ENCODE peak calls at places on chromosomes 1 and 21, in five cellular contexts. L, F, V, G and S are unnamed samples.

GRCh38 chr1:198788561-198789064 is 149.8 kb downstream of the PTPRC start:
- DNase-seq in L (no peak), V (no peak), F (no peak), G (peak), S (peak)

GRCh38 chr1:4551706-4552105 is 102.7 kb upstream of the AJAP1 start:
- DNase-seq in L (no peak), F (no peak), V (no peak), G (no peak), S (no peak)

GRCh38 chr1:94532077-94532476 is 9.5 kb downstream of the F3 start:
- DNase-seq in L (no peak), V (no peak), G (no peak), F (no peak), S (no peak)

GRCh38 chr1:231421616-231421970 is 494 bp downstream of the EGLN1 start:
- DNase-seq in V (no peak), F (no peak), G (no peak), L (no peak), S (peak)

GRCh38 chr21:46297311-46298082 is 11.4 kb downstream of the YBEY start:
- DNase-seq in L (no peak), F (no peak), G (no peak), V (no peak), S (peak)

GRCh38 chr1:229570305-229570704 is 11.8 kb upstream of the ABCB10 start:
- DNase-seq in L (no peak), G (no peak), F (no peak), V (no peak), S (no peak)

GRCh38 chr21:14675774-14676530 is 129.8 kb upstream of the SAMSN1 start:
- DNase-seq in V (no peak), G (no peak), F (no peak), L (no peak), S (no peak)

GRCh38 chr1:32060914-32061313 is 11.8 kb upstream of the TMEM39B start:
- DNase-seq in L (no peak), G (no peak), F (no peak), V (no peak), S (no peak)

GRCh38 chr1:38244218-38244617 is 197.6 kb upstream of the POU3F1 start:
- DNase-seq in L (no peak), V (no peak), F (no peak), G (no peak), S (no peak)

GRCh38 chr21:38965241-38965640 is 159.5 kb downstream of the ETS2 start:
- DNase-seq in V (no peak), F (no peak), G (no peak), L (no peak), S (no peak)

GRCh38 chr1:1883092-1883858 is 7.6 kb downstream of the GNB1 start:
- DNase-seq in G (no peak), L (no peak), V (no peak), F (no peak), S (no peak)

GRCh38 chr1:74343191-74343590 is 108.0 kb downstream of the TNNI3K start:
- DNase-seq in G (peak), F (no peak), L (no peak), V (no peak), S (no peak)

GRCh38 chr1:93463960-93464359 is 16.0 kb downstream of the FNBP1L start:
- DNase-seq in V (no peak), G (no peak), F (no peak), L (no peak), S (no peak)

GRCh38 chr1:18041107-18041506 is 66.5 kb upstream of the IGSF21 start:
- DNase-seq in G (no peak), V (no peak), L (no peak), F (no peak), S (no peak)

GRCh38 chr1:7915826-7916225 is 24.8 kb downstream of the TNFRSF9 start:
- DNase-seq in L (no peak), V (no peak), G (no peak), F (no peak), S (no peak)

GRCh38 chr1:172658871-172659453 is at the start of gene FASLG:
- DNase-seq in L (no peak), F (no peak), G (no peak), V (no peak), S (no peak)

GRCh38 chr21:44873356-44874239 is at the start of gene PTTG1IP:
- DNase-seq in G (peak), L (peak), V (peak), F (peak), S (peak)

GRCh38 chr21:44874240-44874496 is 678 bp upstream of the PTTG1IP start:
- DNase-seq in V (no peak), L (no peak), F (no peak), G (no peak), S (no peak)

GRCh38 chr21:44874497-44875331 is 1.2 kb upstream of the PTTG1IP start:
- DNase-seq in V (no peak), F (no peak), G (peak), L (no peak), S (peak)

GRCh38 chr21:44876849-44877575 is 3.5 kb upstream of the PTTG1IP start:
- DNase-seq in G (no peak), L (no peak), F (no peak), V (no peak), S (no peak)

DNA sequence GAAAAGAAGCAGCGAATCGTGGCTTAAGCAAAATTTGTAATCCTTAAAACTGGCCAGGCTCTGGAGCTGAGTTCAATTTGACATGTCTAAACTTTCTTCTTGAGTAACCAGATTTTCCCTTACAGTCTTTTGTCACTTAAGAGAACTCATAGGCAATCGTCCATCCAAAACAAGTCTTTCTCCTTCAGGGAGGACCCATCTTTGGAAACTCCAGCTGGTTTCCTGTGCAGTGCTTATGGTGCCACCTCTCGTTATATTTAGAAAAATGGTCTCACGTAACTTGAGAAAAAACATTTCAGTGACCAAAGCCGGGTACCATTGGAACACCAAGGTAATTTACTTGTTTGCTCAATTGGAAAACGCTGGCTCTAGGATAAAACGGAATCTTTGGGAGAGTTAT is 1.9 kb upstream of the PTTG1IP start:
- DNase-seq in L (no peak), V (no peak), G (no peak), F (no peak), S (no peak)
- TF ChIP-seq CTCF in L (peak), V (no peak), G (no peak), F (no peak), S (no peak)

GRCh38 chr1:61079898-61080336 is 2.4 kb upstream of the NFIA start:
- DNase-seq in L (no peak), G (peak), F (no peak), V (no peak), S (no peak)
- TF ChIP-seq CTCF in L (peak), G (no peak), F (peak), V (no peak), S (no peak)

GRCh38 chr1:87888456-87888855 is 559.8 kb downstream of the LMO4 start:
- DNase-seq in V (no peak), F (no peak), L (no peak), G (no peak), S (no peak)

GRCh38 chr1:87880747-87881133 is 552.1 kb downstream of the LMO4 start:
- DNase-seq in V (no peak), F (no peak), L (no peak), G (no peak), S (no peak)

GRCh38 chr1:87887095-87887494 is 558.4 kb downstream of the LMO4 start:
- DNase-seq in F (no peak), G (no peak), L (no peak), V (no peak), S (no peak)

GRCh38 chr1:87883906-87884305 is 555.2 kb downstream of the LMO4 start:
- DNase-seq in G (no peak), V (no peak), L (no peak), F (no peak), S (no peak)

DNA sequence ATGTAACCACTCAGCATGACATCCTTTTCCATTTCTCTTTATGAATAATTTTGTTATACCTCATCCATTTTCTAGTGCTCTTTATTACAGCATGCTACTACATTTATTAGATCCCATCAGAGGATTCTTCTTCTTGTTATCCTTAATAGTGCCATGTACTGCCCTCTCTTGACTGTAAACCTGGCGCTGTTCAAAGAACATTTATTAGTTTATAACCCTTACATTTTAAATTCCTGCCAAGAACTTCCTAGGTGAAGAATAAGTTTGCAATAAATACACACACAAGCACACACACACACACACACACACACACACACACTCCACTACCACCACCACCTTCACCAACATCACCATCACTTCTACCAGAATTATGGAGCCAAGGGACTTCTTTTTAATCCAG is 556.6 kb downstream of the LMO4 start:
- DNase-seq in L (no peak), G (no peak), F (no peak), V (no peak), S (no peak)
- TF ChIP-seq CTCF in L (no peak), G (no peak), F (no peak), V (no peak), S (no peak)

DNA sequence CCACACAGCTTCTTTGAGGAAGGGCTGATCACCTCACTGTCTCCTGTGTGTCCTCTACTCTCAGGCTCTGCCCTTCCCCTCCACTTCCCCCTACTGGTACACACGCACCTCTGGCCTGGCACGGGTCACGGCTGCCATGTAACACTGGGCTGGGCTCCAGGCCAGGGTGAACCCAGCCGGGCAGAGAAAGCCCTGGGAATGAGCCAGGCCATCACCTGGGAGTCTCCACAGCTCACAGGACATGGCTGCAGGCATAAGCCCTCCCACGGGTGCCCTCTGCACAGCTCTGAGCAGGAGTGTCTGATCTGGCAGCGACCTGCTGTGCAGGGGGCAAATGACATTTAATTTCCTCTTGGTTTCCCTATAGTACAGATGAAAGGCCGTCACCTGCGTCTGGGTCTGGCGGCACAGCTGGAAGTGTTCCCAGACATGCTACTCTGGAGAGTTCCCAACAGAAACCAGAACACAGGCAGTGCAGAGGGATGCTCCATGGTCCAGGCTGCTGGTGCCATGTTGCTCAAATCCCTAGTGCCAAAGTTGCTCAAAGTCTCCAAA is 61.2 kb downstream of the ERI3 start:
- DNase-seq in V (no peak), G (no peak), F (no peak), L (no peak), S (no peak)
- TF ChIP-seq CTCF in V (no peak), G (no peak), F (no peak), L (no peak), S (no peak)

DNA sequence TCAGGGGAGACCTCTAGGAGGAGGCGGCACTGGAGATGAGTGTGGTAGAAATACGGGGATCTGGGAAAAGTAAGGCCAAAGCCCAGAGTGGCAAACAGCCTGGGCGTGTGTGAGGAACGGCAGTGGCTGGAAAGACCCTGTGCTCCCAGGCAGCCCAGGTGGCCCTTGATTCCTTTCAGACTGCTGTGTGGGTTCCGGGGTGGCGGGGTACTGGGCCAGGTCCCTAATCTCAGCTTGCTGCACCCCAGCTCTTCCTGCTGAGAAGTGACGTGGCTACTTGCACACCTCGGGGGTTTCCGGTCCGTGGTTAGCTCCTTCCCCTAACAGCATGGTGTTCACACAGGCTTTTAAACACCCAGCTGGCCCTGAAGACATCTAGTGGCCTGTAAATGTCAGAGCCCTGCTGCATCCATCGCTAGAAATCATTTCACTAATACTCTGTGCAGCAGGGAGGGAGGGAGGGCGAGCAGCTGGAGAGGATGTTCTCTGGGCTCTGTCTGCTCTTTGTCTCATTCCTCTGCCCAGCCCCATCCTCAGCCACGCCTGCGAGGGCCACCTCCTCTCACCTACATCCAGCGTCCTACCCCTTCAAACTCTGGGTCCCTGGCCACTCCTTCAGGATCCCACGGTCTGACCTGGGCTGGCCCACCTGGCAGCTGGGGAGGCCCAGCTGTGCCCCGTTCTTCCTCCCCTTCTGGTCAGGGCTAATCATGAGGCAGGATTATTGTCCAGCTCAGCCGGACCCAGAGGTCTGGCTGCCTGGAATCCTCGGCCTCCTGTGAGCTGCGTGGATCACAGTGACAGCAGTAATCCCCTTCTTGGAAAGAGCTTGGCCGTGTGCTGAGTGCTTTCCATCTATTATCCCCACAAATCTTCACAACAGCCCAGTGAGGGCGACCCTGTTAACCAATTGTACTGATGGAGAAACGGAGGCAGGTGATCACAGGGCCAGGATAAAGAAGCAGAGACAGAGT is 7.2 kb downstream of the ZDHHC18 start:
- DNase-seq in V (no peak), L (peak), G (no peak), F (peak), S (no peak)
- TF ChIP-seq CTCF in V (no peak), L (no peak), G (no peak), F (no peak), S (no peak)